ENCODE peak calls at places on chromosomes 3 and 15, in five cellular contexts. N is ovary; P is brain microvascular endothelial cell; I is left ventricle myocardium inferior; E is CD4-positive, alpha-beta T cell. M is an unnamed sample.

GRCh38 chr15:71043373-71043772 is 71.9 kb upstream of the THSD4 start:
- DNase-seq in N (no peak), P (no peak), I (no peak), E (no peak), M (no peak)

GRCh38 chr15:94723801-94724200 is 492.4 kb downstream of the MCTP2 start:
- DNase-seq in N (no peak), P (no peak), I (no peak), E (no peak), M (no peak)

GRCh38 chr3:134471521-134472193 is 14.1 kb downstream of the ANAPC13 start:
- DNase-seq in N (no peak), P (peak), I (no peak), E (no peak), M (no peak)

GRCh38 chr15:22786868-22787698 is 639 bp downstream of the NIPA1 start:
- DNase-seq in N (peak), P (no peak), I (no peak), E (peak), M (peak)

GRCh38 chr3:16692486-16693378 is 87.5 kb upstream of the DAZL start:
- DNase-seq in N (no peak), P (no peak), I (no peak), E (no peak), M (no peak)

GRCh38 chr15:55846108-55846707 is 103.3 kb upstream of the PRTG start:
- DNase-seq in N (peak), P (peak), I (no peak), E (no peak), M (no peak)

GRCh38 chr3:122014741-122015140 is 7.3 kb downstream of the ILDR1 start:
- DNase-seq in N (no peak), P (no peak), I (no peak), E (no peak), M (no peak)

GRCh38 chr15:73939138-73939537 is 12.9 kb downstream of the LOXL1 start:
- DNase-seq in N (no peak), P (no peak), I (peak), E (no peak), M (no peak)

GRCh38 chr3:122893282-122893681 is 98.4 kb downstream of the SLC49A4 start:
- DNase-seq in N (no peak), P (no peak), I (no peak), E (no peak), M (no peak)

GRCh38 chr3:149494022-149494758 is 19.7 kb downstream of the TM4SF4 start:
- DNase-seq in N (peak), P (peak), I (no peak), E (peak), M (peak)

GRCh38 chr3:171417813-171418212 is 42.4 kb downstream of the TNIK start:
- DNase-seq in N (no peak), P (peak), I (peak), E (no peak), M (no peak)

GRCh38 chr3:114527036-114527644 is 233.3 kb downstream of the TIGIT start:
- DNase-seq in N (no peak), P (no peak), I (no peak), E (no peak), M (no peak)

GRCh38 chr15:101118615-101119014 is 133.2 kb downstream of the CHSY1 start:
- DNase-seq in N (no peak), P (no peak), I (no peak), E (no peak), M (no peak)
- H3K27ac ChIP-seq in N (no peak), P (no peak), I (no peak), E (no peak), M (no peak)

DNA sequence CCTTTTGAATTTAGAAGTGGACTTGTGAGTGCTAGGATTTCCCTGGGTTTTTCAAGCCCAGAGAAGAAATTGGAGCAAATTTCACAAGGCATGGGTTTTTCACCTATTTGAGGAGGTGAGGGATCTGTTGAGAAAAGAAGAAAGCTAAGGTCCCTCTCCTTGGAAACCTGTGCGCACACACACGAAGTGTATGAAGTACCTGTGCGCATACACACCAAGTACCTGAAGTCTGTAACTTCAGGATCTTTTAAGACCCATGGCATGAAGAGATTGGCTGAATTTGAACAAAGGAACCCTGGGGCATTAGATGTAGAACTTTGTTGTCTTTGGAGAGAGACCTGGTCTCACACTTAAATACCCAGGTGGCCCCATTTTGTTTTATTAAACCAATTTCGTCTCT is 64.1 kb downstream of the CMTM8 start:
- DNase-seq in N (no peak), P (no peak), I (no peak), E (no peak), M (no peak)
- TF ChIP-seq CTCF in N (no peak), P (no peak), I (no peak), E (no peak), M (no peak)

GRCh38 chr3:35641920-35642532 is 2.7 kb downstream of the ARPP21 start:
- DNase-seq in N (no peak), P (no peak), I (no peak), E (no peak), M (no peak)
- H3K27ac ChIP-seq in N (no peak), P (no peak), I (no peak), E (no peak), M (peak)

GRCh38 chr3:183503738-183504137 is 51.8 kb downstream of the KLHL6 start:
- DNase-seq in N (no peak), P (no peak), I (no peak), E (no peak), M (no peak)

GRCh38 chr3:183500981-183501704 is 54.4 kb downstream of the KLHL6 start:
- DNase-seq in N (no peak), P (no peak), I (no peak), E (no peak), M (no peak)

GRCh38 chr3:183504597-183504996 is 50.9 kb downstream of the KLHL6 start:
- DNase-seq in N (no peak), P (no peak), I (no peak), E (no peak), M (no peak)

GRCh38 chr3:183502237-183502636 is 53.3 kb downstream of the KLHL6 start:
- DNase-seq in N (no peak), P (no peak), I (no peak), E (no peak), M (no peak)

GRCh38 chr3:183502782-183503181 is 52.7 kb downstream of the KLHL6 start:
- DNase-seq in N (no peak), P (no peak), I (no peak), E (no peak), M (peak)
- TF ChIP-seq CTCF in N (no peak), P (no peak), I (peak), E (no peak), M (peak)

GRCh38 chr3:196432137-196432879 is at the start of gene UBXN7:
- DNase-seq in N (peak), P (peak), I (peak), E (peak), M (peak)

GRCh38 chr3:196431193-196432136 is 762 bp downstream of the UBXN7 start:
- DNase-seq in N (peak), P (peak), I (no peak), E (peak), M (no peak)
- H3K27ac ChIP-seq in N (peak), P (peak), I (peak), E (peak), M (peak)

DNA sequence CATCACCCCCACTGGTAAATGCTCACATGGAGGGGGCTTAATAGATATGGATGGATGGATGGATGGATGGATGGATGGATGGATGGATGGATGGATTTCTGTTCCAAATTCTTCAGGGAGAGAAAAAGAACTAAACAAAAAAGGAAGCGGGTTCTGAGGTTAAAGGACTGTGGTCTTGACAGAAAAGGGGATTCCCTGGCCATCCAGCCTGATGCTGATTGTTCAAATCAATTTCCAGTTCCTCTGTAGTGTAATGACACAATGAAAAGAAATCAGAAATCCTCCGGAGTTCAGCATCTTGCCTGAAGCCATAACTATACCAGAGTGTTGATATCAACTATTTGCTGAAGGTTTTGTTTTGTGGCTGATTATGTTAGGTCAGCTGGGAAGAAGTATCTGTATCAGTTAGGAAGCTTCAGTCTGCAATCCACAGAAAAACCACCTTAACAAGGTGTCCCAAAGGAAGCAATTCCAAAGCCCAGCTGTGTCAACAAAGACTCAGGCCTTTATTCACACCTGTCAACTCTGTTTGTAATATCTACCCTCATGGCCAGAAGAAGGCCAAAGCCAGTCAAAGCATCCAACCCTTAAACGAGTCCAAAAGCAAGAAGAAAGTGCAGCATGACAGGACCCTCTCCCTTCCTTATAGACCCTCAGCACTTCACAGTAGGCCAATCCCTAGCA is 24.5 kb upstream of the RASA2 start:
- DNase-seq in N (no peak), P (no peak), I (no peak), E (no peak), M (no peak)
- TF ChIP-seq CTCF in N (no peak), P (no peak), I (no peak), E (no peak), M (no peak)

GRCh38 chr3:145013931-145014330 is 1042.3 kb downstream of the DIPK2A start:
- DNase-seq in N (no peak), P (no peak), I (no peak), E (no peak), M (no peak)
- H3K27ac ChIP-seq in N (no peak), P (no peak), I (no peak), E (no peak), M (no peak)

GRCh38 chr3:158738653-158739052 is 6.4 kb upstream of the RARRES1 start:
- DNase-seq in N (no peak), P (no peak), I (no peak), E (no peak), M (no peak)

GRCh38 chr3:158739078-158739477 is 6.8 kb upstream of the RARRES1 start:
- DNase-seq in N (no peak), P (no peak), I (no peak), E (no peak), M (no peak)

GRCh38 chr3:158737987-158738615 is 5.8 kb upstream of the RARRES1 start:
- DNase-seq in N (no peak), P (no peak), I (no peak), E (no peak), M (no peak)

GRCh38 chr3:158737410-158737809 is 5.2 kb upstream of the RARRES1 start:
- DNase-seq in N (no peak), P (no peak), I (no peak), E (no peak), M (no peak)

DNA sequence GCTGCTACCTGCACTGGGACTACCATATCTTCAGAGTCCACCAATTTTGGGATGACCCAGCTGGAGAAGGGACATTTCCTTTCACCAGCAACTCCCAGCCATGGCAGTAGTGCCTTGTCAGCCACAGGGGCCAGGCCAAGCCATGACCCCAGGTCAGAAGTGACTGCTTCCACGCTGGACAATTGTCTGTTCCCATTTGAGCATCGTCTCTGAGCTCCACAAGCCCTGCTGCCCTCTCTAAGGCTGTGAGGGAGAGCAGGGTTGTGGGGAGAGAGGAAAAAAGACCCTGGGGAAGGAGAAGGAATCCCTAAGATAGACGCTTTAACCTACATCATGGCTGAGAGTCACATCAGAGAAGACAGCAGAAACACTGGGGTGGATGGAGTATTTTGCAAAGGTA is 7.4 kb upstream of the RARRES1 start:
- DNase-seq in N (no peak), P (no peak), I (no peak), E (no peak), M (no peak)
- TF ChIP-seq CTCF in N (no peak), P (no peak), I (no peak), E (no peak), M (no peak)

GRCh38 chr3:153138267-153139210 is 23.5 kb upstream of the RAP2B start:
- DNase-seq in N (no peak), P (peak), I (no peak), E (no peak), M (no peak)
- H3K27ac ChIP-seq in N (no peak), P (peak), I (no peak), E (no peak), M (no peak)

GRCh38 chr3:40891186-40891585 is 308.1 kb upstream of the CTNNB1 start:
- DNase-seq in N (no peak), P (no peak), I (no peak), E (no peak), M (no peak)

GRCh38 chr3:40887012-40887411 is 312.3 kb upstream of the CTNNB1 start:
- DNase-seq in N (no peak), P (no peak), I (no peak), E (no peak), M (no peak)

GRCh38 chr3:40885423-40885822 is 313.9 kb upstream of the CTNNB1 start:
- DNase-seq in N (no peak), P (no peak), I (peak), E (no peak), M (no peak)
- TF ChIP-seq CTCF in N (no peak), P (no peak), I (no peak), E (no peak), M (no peak)

M was measured in dorsolateral prefrontal cortex.